ENCODE peak calls at places on chromosomes 3 and 15, in six cellular contexts. W is A549, A is HCT116, T is GM23338, P is Panc1, H is K562. S is an unnamed sample.

GRCh38 chr3:72338942-72339749 is 509.1 kb downstream of the SHQ1 start:
- DNase-seq in W (peak), H (peak), A (peak), T (no peak), P (peak), S (no peak)

GRCh38 chr3:163916596-163917560 is 1161.4 kb downstream of the SI start:
- DNase-seq in W (no peak), H (no peak), T (peak), A (peak), P (no peak), S (no peak)

GRCh38 chr3:49689046-49689886 is at the start of the genes MST1 and RNF123:
- DNase-seq in H (peak), P (no peak), T (peak), W (peak), A (peak), S (peak)

GRCh38 chr15:83842281-83842680 is 188.4 kb downstream of the ADAMTSL3 start:
- DNase-seq in P (no peak), T (peak), W (no peak), H (no peak), A (no peak), S (no peak)

GRCh38 chr15:69861331-69862171 is 236.2 kb downstream of the TLE3 start:
- DNase-seq in T (no peak), P (no peak), H (no peak), A (no peak), W (no peak), S (no peak)

GRCh38 chr3:163071684-163072083 is 1575.1 kb downstream of the OTOL1 start:
- DNase-seq in H (no peak), A (no peak), T (no peak), P (no peak), W (no peak), S (no peak)

GRCh38 chr3:196968233-196969000 is at the start of gene PIGZ:
- DNase-seq in P (no peak), A (no peak), W (no peak), H (peak), T (peak), S (peak)

GRCh38 chr3:121883507-121883906 is 10.7 kb upstream of the SLC15A2 start:
- DNase-seq in P (no peak), A (peak), T (peak), H (peak), W (peak), S (peak)

GRCh38 chr3:193917096-193917495 is 218.9 kb upstream of the HES1 start:
- DNase-seq in A (no peak), H (no peak), W (no peak), P (no peak), T (no peak), S (no peak)

GRCh38 chr3:139534444-139534812 is 5.1 kb downstream of the RBP1 start:
- DNase-seq in W (no peak), H (no peak), P (no peak), T (no peak), A (peak), S (no peak)

GRCh38 chr3:139735191-139735590 is 57.4 kb upstream of the NMNAT3 start:
- DNase-seq in H (no peak), A (no peak), P (no peak), W (no peak), T (no peak), S (no peak)

GRCh38 chr15:93151488-93151887 is 62.5 kb upstream of the RGMA start:
- DNase-seq in A (no peak), W (no peak), P (no peak), H (no peak), T (no peak), S (no peak)

GRCh38 chr3:127673191-127674098 is 693 bp downstream of the ABTB1 start:
- DNase-seq in W (peak), T (peak), A (no peak), H (peak), P (no peak), S (peak)

GRCh38 chr3:57068437-57069089 is 8.1 kb downstream of the SPATA12 start:
- DNase-seq in A (peak), T (no peak), W (peak), P (peak), H (peak), S (peak)

GRCh38 chr3:57927166-57927565 is 81.1 kb upstream of the FLNB start:
- DNase-seq in W (no peak), A (no peak), P (no peak), T (no peak), H (no peak), S (no peak)

GRCh38 chr3:62178032-62178431 is 195.3 kb downstream of the FEZF2 start:
- DNase-seq in P (no peak), T (no peak), H (no peak), A (no peak), W (no peak), S (no peak)

GRCh38 chr3:62056603-62057002 is 316.7 kb downstream of the FEZF2 start:
- DNase-seq in H (no peak), A (no peak), P (no peak), T (no peak), W (no peak), S (no peak)

GRCh38 chr15:76309561-76310330 is 1.5 kb downstream of the ETFA start:
- DNase-seq in A (no peak), T (no peak), H (no peak), W (no peak), P (no peak), S (no peak)

GRCh38 chr3:7307410-7307809 is 446.5 kb downstream of the GRM7 start:
- DNase-seq in A (no peak), H (no peak), T (no peak), P (no peak), W (no peak), S (no peak)

GRCh38 chr3:168545591-168545990 is 449.9 kb upstream of the GOLIM4 start:
- DNase-seq in P (no peak), T (no peak), H (no peak), W (no peak), A (no peak), S (no peak)

GRCh38 chr3:77370413-77370812 is 330.5 kb downstream of the ROBO2 start:
- DNase-seq in A (no peak), T (no peak), H (no peak), P (no peak), W (no peak), S (no peak)

GRCh38 chr3:184543848-184544512 is 17.6 kb upstream of the EPHB3 start:
- DNase-seq in T (peak), H (peak), W (peak), A (peak), P (peak), S (peak)

GRCh38 chr3:107525954-107526305 is 3.2 kb downstream of the BBX start:
- DNase-seq in H (no peak), T (no peak), W (no peak), A (no peak), P (no peak), S (no peak)

GRCh38 chr3:48595526-48596121 is 495 bp upstream of the COL7A1 start:
- DNase-seq in H (peak), A (no peak), T (peak), P (no peak), W (peak), S (peak)

GRCh38 chr15:85475317-85475701 is 94.9 kb downstream of the AKAP13 start:
- DNase-seq in T (no peak), A (no peak), P (no peak), H (no peak), W (no peak), S (peak)

GRCh38 chr3:169348276-169348675 is 315.2 kb downstream of the MECOM start:
- DNase-seq in W (no peak), T (no peak), A (no peak), P (no peak), H (no peak), S (no peak)

GRCh38 chr3:46422617-46423016 is 15.6 kb downstream of the CCRL2 start:
- DNase-seq in T (no peak), P (no peak), H (peak), W (no peak), A (no peak), S (no peak)

GRCh38 chr3:126490619-126491018 is 14.9 kb upstream of the ZXDC start:
- DNase-seq in W (no peak), P (no peak), H (peak), T (peak), A (no peak), S (no peak)

GRCh38 chr15:95129589-95129988 is 898.2 kb downstream of the MCTP2 start:
- DNase-seq in T (no peak), A (no peak), W (no peak), H (no peak), P (no peak), S (no peak)

GRCh38 chr3:64685331-64685799 is 2.4 kb downstream of the ADAMTS9 start:
- DNase-seq in P (no peak), A (no peak), T (no peak), H (no peak), W (no peak), S (no peak)

DNA sequence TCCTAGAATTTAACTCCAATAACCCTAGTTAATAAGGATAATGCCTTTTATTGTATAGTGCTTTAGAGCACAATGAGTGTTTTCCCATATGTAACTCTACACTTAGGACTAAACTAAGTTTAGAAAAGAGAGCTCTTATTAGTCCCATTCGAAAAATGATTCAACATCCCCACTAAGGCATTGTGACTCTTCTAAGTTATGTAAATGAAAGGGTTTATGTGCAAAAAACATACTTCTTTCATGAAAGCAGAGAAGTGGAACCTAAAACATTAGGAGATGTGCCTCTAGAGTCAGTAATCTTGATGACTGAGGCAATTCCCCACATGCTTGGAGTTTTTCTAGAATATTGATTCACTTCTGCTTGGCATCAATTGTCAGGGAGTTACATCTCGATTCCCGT is 344.1 kb upstream of the ZNF717 start:
- DNase-seq in P (no peak), A (no peak), T (no peak), W (no peak), H (no peak), S (no peak)
- TF ChIP-seq REST in P (no peak), A (no peak), T (no peak), W (no peak), H (no peak), S (no peak)

DNA sequence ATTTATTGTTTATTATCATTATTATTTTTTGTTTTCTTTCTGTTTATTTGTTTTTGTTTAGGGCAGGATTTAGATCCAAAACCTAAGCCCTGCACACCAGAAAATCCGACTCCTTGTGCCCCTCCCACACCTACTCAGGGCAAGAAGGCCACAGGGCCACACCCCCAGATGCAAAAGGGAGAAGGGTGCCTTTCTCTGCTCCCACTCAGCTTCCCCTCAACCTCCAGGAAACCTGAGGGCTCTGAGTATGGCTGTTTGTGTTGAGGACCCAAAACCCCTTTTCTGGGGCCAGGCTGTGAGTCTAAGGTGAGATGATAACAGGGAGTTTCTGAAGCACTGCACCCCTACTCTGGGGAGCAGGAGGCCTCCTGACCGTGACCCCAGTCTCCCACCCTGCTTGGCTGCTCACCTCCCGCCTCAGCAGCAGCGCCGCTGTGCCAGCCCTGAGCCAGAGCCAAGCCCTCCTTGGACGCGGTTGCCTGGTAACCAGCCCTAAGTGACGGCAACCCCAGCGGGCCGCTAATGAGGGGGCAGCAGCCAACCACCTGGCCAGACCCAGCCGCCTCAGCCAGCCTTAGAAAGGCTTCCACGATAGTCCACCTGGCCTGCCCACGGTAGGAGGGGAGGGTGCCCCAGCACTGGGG is 6.4 kb upstream of the C15orf39 start:
- DNase-seq in T (peak), W (no peak), P (no peak), A (no peak), H (no peak), S (no peak)
- H3K4me3 ChIP-seq in T (peak), W (no peak), P (no peak), A (no peak), H (no peak), S (no peak)

DNA sequence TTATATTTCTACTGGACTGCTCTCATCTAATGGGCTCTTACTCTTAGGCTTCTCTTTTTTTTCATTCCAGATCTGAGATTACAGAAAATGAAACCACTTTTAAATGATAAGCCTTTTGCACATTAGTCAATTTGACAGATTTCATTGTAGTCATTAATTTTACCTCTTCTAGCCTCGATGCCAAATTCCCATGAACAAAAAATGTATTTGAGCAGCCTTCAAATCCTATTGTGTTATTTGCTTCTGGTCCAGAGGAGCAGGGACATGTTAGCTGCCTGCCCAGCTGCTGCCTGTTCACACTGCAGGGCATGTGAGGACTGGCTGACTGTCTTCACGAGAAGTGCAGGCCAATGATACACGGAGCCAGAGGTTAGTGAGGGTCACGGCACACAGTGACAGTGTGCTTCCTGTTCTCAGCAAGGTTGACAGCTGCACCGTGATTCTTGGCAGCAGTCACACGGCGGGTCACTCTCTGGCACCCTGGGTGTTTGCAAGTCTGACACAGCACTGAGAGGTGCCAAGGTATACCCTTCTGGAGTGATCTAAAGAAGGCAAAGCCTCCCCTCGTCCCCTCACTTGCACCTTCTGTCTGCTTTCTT is 40.8 kb downstream of the KAT2B start:
- DNase-seq in P (no peak), H (peak), W (no peak), A (no peak), T (no peak), S (no peak)
- TF ChIP-seq REST in P (no peak), H (no peak), W (no peak), A (no peak), T (no peak), S (no peak)

GRCh38 chr15:55194246-55194645 is 2.5 kb downstream of the RSL24D1 start:
- DNase-seq in W (no peak), T (no peak), H (no peak), P (no peak), A (no peak), S (no peak)
- H3K4me3 ChIP-seq in W (peak), T (peak), H (peak), P (no peak), A (no peak), S (peak)

GRCh38 chr3:45362768-45363167 is 25.6 kb upstream of the LARS2 start:
- DNase-seq in A (no peak), H (no peak), T (no peak), P (no peak), W (no peak), S (peak)
- TF ChIP-seq REST in A (no peak), H (no peak), T (no peak), P (no peak), W (no peak), S (no peak)

DNA sequence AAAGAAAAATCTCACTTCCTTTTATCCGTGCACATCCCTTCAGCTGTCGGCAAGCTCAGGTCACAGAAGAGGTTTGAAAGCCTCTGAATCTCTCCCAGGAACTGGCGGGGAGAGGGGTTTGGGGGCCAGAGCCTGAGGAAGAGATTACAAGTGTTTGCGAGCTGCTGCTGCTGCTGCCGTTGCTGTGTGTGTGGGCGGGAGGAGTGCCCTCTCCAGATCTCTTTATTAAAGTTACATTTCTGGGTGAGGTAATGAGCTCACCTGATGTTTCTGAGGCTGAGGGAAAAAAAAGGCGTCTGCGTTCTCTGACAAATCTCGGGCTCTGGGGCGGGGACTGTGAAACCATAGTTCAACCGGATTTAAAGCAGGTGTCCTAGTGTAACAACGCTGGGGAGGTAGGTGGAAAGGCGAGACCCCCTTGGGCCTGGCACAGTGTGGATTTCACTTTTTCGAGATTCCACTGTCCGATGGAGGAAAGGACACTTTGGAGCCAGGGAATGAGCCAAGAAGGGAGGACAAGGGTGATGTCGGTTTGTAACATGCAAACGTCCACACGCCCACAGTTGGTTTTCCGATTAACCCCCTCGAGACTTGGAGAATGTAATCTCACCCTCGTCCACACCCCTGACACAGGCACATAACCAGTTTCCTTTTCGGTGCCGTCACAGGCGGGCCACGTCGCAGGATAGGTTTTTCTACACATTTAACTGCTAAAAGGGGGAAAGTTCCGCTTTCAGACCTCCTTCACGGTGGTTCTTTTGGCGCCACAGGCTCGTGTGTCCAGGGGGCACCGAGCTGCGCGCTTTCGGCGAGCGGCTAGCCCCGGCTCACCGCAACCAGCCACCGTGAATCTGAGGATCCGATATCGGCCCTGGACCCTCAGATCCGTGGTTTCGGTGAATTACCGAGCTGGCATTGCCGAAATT is 2.1 kb downstream of the ALCAM start:
- DNase-seq in H (no peak), A (peak), T (peak), W (peak), P (peak), S (peak)
- H3K4me3 ChIP-seq in H (peak), A (peak), T (peak), W (peak), P (peak), S (peak)

GRCh38 chr3:186298876-186299275 is 63.2 kb downstream of the DGKG start:
- DNase-seq in A (no peak), H (no peak), T (no peak), W (peak), P (no peak), S (no peak)
- TF ChIP-seq REST in A (no peak), H (no peak), T (no peak), W (no peak), P (no peak), S (no peak)

DNA sequence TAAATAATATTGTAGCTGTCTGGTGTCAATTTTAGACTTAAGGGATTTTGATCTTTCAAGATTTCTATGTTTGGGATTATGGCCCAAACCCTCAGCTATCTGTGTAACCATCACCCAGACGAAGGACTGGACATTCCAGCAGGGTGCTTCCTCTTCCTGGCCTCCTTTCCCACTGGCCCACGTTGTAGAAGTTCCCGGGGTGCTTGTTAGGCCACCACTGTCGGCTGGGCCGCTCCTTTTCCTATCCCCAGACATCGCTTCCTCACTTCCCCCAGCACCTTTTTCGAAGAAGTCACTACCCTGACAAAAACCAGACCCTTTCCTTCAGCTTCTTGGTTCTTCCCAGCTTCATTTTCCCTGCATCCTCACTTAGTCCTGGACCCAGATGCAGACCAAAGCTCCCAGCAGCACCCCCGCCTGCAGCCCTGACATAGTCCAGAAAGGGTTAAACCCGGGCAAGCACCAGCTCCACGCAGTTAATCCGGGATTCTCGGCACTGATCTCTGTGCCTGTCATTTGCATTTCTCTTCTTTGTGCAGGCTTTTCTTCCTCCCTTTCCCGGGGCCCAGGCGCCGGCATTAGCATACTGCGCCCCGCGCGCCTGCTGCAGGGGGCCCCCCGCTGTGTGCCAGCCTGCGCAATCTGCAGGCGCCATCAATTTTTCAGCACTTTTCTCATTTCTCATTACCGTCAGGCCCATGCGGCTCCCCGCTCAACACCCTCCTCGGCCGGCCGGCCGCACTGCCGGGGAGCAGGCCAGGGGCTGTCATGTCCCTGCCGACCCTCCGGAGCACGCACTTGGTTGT is 90.6 kb downstream of the ZNF621 start:
- DNase-seq in P (no peak), W (no peak), H (no peak), T (peak), A (no peak), S (no peak)
- H3K4me3 ChIP-seq in P (no peak), W (no peak), H (no peak), T (peak), A (no peak), S (no peak)

S was measured in HL-60.